ENCODE peak calls at places on chromosomes 4 and X, in six cellular contexts. T, R, E, P, W and H are unnamed samples.
A peak's percentile ranks its signal among the peaks of the same experiment; 100 is the strongest.

GRCh38 chr4:12956026-12956425 is 528.1 kb downstream of the RAB28 start:
- DNase-seq in T (no peak), R (no peak), E (no peak), P (no peak), W (no peak), H (no peak)

GRCh38 chr4:28277931-28278330 is 1417.3 kb downstream of the STIM2 start:
- DNase-seq in T (no peak), R (no peak), E (no peak), P (no peak), W (no peak), H (no peak)

GRCh38 chr4:137819964-137820383 is 287.7 kb upstream of the PCDH18 start:
- DNase-seq in T (no peak), R (no peak), E (peak; percentile 22), P (peak; percentile 13), W (peak; percentile 64), H (no peak)

GRCh38 chr4:102678107-102678506 is 82.7 kb downstream of the MANBA start:
- DNase-seq in T (no peak), R (no peak), E (no peak), P (no peak), W (no peak), H (no peak)

GRCh38 chr4:75126058-75126457 is 193.1 kb downstream of the PARM1 start:
- DNase-seq in T (no peak), R (no peak), E (no peak), P (no peak), W (no peak), H (no peak)

GRCh38 chr4:142534994-142535393 is 311.1 kb downstream of the INPP4B start:
- DNase-seq in T (no peak), R (no peak), E (no peak), P (no peak), W (peak; percentile 79), H (no peak)

GRCh38 chrX:69120476-69120875 is 44.8 kb downstream of the PJA1 start:
- DNase-seq in T (no peak), R (no peak), E (no peak), P (no peak), W (no peak), H (no peak)

GRCh38 chrX:49041683-49042529 is 1.3 kb downstream of the TFE3 start:
- DNase-seq in T (peak; percentile 8), R (no peak), E (no peak), P (no peak), W (peak; percentile 55), H (no peak)

GRCh38 chrX:47380268-47380667 is 9.9 kb downstream of the ZNF157 start:
- DNase-seq in T (no peak), R (peak; percentile 59), E (peak; percentile 48), P (no peak), W (no peak), H (peak; percentile 43)

GRCh38 chrX:118528089-118528753 is 32.6 kb downstream of the DOCK11 start:
- DNase-seq in T (no peak), R (peak; percentile 24), E (no peak), P (no peak), W (no peak), H (peak; percentile 14)

GRCh38 chrX:124555036-124555595 is 208.8 kb downstream of the SH2D1A start:
- DNase-seq in T (no peak), R (no peak), E (no peak), P (no peak), W (peak; percentile 45), H (no peak)

GRCh38 chrX:56796641-56797395 is 67.8 kb downstream of the NBDY start:
- DNase-seq in T (no peak), R (no peak), E (no peak), P (no peak), W (no peak), H (no peak)

GRCh38 chrX:44342866-44343265 is 606 bp downstream of the EFHC2 start:
- DNase-seq in T (no peak), R (no peak), E (no peak), P (no peak), W (no peak), H (no peak)

GRCh38 chrX:38192007-38192625 is 28.6 kb downstream of the SRPX start:
- DNase-seq in T (no peak), R (no peak), E (peak; percentile 14), P (peak; percentile 43), W (peak; percentile 46), H (peak; percentile 15)

GRCh38 chrX:132490086-132490419 is 1.2 kb upstream of the MBNL3 start:
- DNase-seq in T (no peak), R (no peak), E (no peak), P (no peak), W (no peak), H (no peak)

GRCh38 chr4:874971-875817 is 49.3 kb upstream of the CPLX1 start:
- DNase-seq in T (no peak), R (no peak), E (no peak), P (no peak), W (no peak), H (no peak)

GRCh38 chrX:154298312-154298711 is 2.7 kb downstream of the TKTL1 start:
- DNase-seq in T (no peak), R (no peak), E (no peak), P (no peak), W (no peak), H (no peak)

DNA sequence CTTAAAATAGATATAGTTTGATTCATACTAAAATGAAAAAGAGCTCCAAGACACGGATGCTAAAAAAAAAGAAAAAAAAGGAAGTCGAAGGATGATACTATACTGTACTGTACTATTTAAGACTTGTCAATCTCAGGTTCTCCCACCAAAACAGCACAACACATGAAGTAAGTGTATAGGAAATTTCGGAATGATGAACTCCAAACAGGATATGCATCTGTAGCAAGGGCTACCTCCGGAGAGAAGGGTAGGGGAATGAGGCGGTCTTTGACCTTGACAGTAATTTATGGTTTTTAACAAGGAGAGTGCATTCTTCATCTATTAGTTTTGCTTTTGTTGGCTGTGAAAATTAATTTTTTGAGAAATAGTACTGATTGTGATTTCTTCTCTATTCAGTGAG is 541 bp upstream of the FIP1L1 start:
- DNase-seq in T (no peak), R (no peak), E (no peak), P (no peak), W (peak; percentile 14), H (no peak)
- H3K4me3 ChIP-seq in T (peak overlapping the region; percentile 84), R (peak overlapping the region; percentile 96), E (peak overlapping the region; percentile 88), P (peak overlapping the region; percentile 96), W (peak overlapping the region; percentile 93), H (peak overlapping the region; percentile 81)

GRCh38 chrX:10117864-10118377 is 38.9 kb upstream of the CLCN4 start:
- DNase-seq in T (no peak), R (no peak), E (no peak), P (no peak), W (no peak), H (no peak)
- H3K9me3 ChIP-seq in T (no peaks in the 10 kb centered on the region), R (no peaks in the 10 kb centered on the region), E (no peaks in the 10 kb centered on the region), P (no peaks in the 10 kb centered on the region), W (no peaks in the 10 kb centered on the region), H (no peaks in the 10 kb centered on the region)

DNA sequence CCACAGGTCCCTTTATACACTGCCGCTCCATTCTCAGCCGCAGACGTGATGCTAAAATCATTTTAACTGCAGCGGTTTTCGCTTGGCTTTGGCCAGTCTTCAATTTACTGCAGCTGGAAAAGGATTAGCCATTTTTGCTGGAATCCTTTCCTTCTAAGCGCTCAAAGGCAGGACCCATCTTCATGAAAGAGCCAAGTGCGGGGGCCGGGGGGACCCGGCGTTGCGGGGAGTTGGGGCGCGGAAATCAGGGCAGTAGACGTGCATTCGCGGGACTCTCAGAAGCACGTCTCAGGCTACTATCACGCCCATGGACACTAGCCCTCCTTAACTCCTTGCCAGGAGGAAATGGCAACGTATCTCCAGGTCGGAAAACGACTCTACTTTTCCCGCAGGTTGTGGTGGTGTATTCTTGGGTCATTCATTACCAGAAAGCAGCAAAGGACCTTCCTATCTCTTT is 1.7 kb upstream of the PCDH10 start:
- DNase-seq in T (no peak), R (no peak), E (no peak), P (no peak), W (no peak), H (no peak)
- H3K4me3 ChIP-seq in T (peak overlapping the region; percentile 48), R (no peak overlapping the region), E (peak overlapping the region; percentile 49), P (no peak overlapping the region), W (peak overlapping the region; percentile 59), H (no peak overlapping the region)

DNA sequence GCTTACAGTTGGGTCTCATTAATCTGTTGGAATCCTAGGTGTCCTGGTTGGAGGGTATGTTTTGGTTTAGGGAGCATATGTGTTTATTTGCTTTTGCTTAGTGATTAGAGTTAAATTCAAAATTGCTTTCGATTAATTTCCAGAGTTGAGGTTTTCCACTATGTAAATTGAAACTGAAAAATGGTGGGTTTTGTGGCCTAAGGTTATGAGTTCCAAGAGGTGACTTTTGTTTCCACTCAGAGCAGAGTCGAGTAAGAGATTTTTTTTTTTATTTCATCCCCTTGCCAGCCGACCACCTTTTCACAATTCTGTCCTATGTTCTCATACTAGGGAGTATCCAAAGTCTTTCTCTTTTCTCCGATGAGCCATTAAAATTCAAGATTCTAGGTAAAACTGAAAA is 66.9 kb downstream of the GRIA2 start:
- DNase-seq in T (no peak), R (no peak), E (no peak), P (no peak), W (no peak), H (no peak)
- H3K9me3 ChIP-seq in T (no peaks in the 10 kb centered on the region), R (no peaks in the 10 kb centered on the region), E (no peaks in the 10 kb centered on the region), P (no peaks in the 10 kb centered on the region), W (no peaks in the 10 kb centered on the region), H (no peaks in the 10 kb centered on the region)

GRCh38 chrX:139204576-139204902 is 326.0 kb upstream of the F9 start:
- DNase-seq in T (no peak), R (no peak), E (no peak), P (no peak), W (no peak), H (no peak)

GRCh38 chrX:139203681-139204575 is 326.6 kb upstream of the F9 start:
- DNase-seq in T (no peak), R (no peak), E (peak; percentile 31), P (no peak), W (peak; percentile 59), H (peak; percentile 12)

GRCh38 chrX:139202742-139203410 is 327.7 kb upstream of the F9 start:
- DNase-seq in T (no peak), R (no peak), E (no peak), P (no peak), W (peak; percentile 21), H (no peak)

GRCh38 chrX:139206914-139207313 is 323.6 kb upstream of the F9 start:
- DNase-seq in T (no peak), R (no peak), E (no peak), P (no peak), W (no peak), H (no peak)

DNA sequence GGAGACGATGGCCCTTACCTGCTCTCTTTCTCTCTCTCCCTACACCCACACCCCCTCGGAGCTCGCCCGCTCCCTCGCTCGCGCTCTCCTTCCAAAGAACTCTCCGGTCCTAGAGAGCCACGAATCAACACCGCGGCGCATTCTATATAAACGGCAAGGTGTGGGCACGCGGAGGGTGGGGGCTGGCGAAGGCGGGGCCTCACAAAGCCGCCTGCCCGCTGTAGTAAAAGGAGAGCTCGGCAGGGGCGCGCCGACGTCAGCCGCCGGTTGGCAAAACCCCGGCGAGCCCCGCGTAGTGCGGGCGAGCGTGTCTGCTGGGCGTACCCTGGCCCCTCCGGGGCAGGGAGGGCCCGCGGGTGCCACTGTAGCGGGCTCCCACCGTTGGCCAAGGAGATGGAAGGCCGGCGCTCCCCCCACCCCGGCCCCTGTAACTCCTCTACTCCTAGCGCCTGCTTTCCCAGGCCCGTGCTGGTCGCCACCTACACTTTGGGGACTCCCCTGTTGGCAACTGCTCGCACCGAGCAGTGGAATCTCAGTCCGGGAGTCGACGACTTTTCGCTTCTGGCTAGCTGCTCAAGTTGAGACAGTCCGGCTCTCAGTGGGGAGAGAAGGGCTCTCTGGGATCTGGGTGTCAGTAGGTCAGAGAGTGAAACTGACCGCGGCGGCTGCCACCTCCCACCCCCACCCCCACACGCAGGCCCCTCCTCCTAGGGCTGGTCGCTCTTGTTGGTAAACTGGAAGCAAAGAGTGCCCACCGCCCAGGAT is 325.5 kb upstream of the F9 start:
- DNase-seq in T (peak; percentile 52), R (no peak), E (peak; percentile 46), P (peak; percentile 20), W (peak; percentile 63), H (peak; percentile 24)
- H3K4me3 ChIP-seq in T (peak overlapping the region; percentile 62), R (no peak overlapping the region), E (peak overlapping the region; percentile 65), P (peak overlapping the region; percentile 20), W (peak overlapping the region; percentile 76), H (no peak overlapping the region)